ENCODE peak calls at places on chromosomes 13 and 19, in four cellular contexts. P, B, Z and D are unnamed samples.

GRCh38 chr13:33321686-33322473 is 36.3 kb upstream of the STARD13 start:
- DNase-seq in P (no peak), B (no peak), Z (no peak), D (no peak)

GRCh38 chr19:37933965-37934364 is 27.0 kb downstream of the SIPA1L3 start:
- DNase-seq in P (no peak), B (peak), Z (no peak), D (no peak)

GRCh38 chr13:49419292-49419691 is 24.6 kb downstream of the CAB39L start:
- DNase-seq in P (no peak), B (peak), Z (no peak), D (no peak)

GRCh38 chr19:17259118-17259780 is 5.3 kb downstream of the USHBP1 start:
- DNase-seq in B (no peak), P (no peak), Z (no peak), D (no peak)

GRCh38 chr13:44437356-44438233 is 64.0 kb downstream of the SERP2 start:
- DNase-seq in B (peak), Z (no peak), P (no peak), D (no peak)

GRCh38 chr19:40200352-40201099 is 9.3 kb downstream of the MAP3K10 start:
- DNase-seq in Z (no peak), B (no peak), P (peak), D (no peak)

GRCh38 chr13:73492811-73493210 is 434.0 kb downstream of the KLF5 start:
- DNase-seq in Z (no peak), P (no peak), B (no peak), D (no peak)

GRCh38 chr13:101946411-101946810 is 455.4 kb downstream of the FGF14 start:
- DNase-seq in B (no peak), P (no peak), Z (no peak), D (no peak)

GRCh38 chr19:10219678-10220077 is 11.5 kb downstream of the S1PR2 start:
- DNase-seq in P (no peak), B (peak), Z (peak), D (no peak)

GRCh38 chr13:113544071-113544891 is 40.3 kb upstream of the TFDP1 start:
- DNase-seq in B (peak), Z (no peak), P (no peak), D (peak)

GRCh38 chr19:44848036-44848804 is 2.1 kb downstream of the NECTIN2 start:
- DNase-seq in B (no peak), P (no peak), Z (no peak), D (peak)

GRCh38 chr19:58361900-58362271 is 665 bp downstream of the ZNF497 start:
- DNase-seq in Z (peak), B (peak), P (peak), D (peak)

GRCh38 chr19:4175669-4175931 is 6.8 kb downstream of the SIRT6 start:
- DNase-seq in B (no peak), Z (no peak), P (no peak), D (no peak)

DNA sequence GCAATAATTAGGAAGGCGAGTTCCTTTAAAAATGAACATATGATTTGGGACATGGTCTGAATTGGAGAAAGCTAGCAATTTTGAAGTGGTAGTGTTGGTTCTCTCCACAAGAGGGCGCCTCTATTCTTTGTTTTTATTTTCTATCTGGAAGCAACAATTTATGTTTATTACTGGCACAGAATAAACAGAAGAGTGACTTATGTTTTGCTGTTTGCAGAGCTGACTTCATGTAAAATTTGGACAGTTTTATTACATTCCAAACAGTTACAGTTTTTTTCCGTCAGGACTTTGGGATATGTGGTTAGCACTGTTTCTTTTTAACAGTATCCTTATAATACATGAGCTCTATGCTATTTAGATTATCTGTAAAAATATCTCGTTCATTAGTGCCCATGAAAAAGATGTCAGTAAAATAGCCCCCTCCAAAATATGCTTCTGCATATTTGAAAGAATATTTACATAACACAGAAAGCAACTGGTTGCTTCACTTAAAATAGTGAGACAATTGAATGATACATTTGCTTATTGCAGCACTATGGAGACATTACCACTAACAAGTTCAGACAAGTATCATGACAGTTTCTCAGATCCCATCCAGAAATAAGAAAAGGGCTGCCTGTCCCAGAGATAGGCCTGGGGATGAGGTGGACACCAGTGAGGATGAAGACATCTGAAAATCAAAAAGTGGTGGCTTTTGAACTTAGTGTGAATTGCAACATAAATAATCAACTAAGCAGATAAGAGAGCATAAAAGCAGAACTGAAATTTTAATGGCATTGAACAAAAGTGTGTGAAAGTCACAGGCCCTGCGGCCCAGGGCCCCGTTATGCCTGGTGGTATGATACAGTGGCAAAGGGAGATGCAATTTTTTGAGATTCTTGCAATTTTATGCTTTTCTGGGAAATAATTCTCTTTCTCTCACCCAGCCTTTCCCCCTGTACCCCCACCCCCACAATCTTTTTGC is 32.3 kb upstream of the FGF9 start:
- DNase-seq in B (no peak), Z (peak), P (no peak), D (peak)
- TF ChIP-seq ELF1 in B (no peak), Z (no peak), P (no peak), D (no peak)

DNA sequence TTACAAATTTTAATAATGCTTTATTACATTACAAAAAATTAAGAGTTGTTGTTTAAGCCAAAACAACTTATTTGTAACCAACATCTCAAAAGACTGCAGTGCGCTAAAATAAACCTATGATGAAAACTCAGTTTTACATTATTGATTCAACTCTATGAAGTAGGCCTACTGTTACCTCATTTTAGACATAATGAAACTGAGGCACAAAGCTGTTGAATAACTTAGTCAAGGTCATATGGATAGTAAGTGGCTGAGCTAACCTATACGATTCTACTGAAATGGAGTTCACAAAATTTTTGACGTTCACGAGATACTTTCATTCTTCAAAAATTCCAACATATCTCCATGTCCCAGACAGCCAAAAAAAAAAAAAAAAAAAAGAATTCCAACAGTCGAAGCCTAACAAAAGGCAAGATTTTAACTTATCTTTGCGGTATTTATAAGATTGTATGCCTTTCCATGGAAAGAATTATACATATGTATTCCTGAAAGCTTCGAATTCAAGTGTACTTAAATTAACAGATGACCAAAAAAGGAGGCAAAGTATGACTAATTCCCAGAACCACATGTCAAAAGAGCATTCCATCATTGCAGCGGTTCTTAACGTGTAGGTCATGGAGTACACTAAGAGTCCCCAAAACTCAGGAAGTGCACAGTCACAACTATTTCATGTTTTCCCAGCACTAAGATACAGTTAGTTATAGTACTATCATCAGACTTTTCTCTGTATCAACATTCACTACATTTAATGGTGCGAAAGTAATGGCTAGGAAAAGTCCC is 69.4 kb downstream of the PSPC1 start:
- DNase-seq in B (no peak), Z (no peak), P (no peak), D (no peak)
- TF ChIP-seq ELF1 in B (no peak), Z (no peak), P (no peak), D (no peak)

DNA sequence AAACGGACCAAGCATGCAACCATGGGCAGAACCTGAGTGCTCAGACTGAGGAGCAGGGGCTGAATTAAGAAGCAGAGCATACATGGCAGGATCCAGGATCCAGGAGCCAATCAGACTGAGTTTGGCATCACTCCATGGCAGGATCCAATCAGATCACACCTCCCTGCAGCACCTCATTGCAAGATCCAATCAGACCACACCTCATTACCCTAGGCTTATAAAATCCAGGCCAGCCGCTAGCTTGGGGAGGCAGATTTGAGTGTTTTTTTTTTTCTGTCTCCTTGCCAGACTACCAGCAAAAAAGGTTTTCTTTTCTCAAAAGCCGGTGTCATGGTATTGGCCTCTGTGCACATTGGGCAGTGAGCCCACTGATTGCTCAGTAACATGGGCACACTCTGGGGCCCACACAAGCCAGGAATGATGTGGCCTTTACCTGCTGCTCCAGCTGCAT is 127.9 kb upstream of the GJB6 start:
- DNase-seq in P (no peak), Z (no peak), B (no peak), D (no peak)
- TF ChIP-seq ELF1 in P (no peak), Z (no peak), B (no peak), D (no peak)

GRCh38 chr19:28960986-28961705 is 251.8 kb downstream of the UQCRFS1 start:
- DNase-seq in Z (no peak), P (no peak), B (no peak), D (no peak)

GRCh38 chr19:28963481-28964245 is 249.3 kb downstream of the UQCRFS1 start:
- DNase-seq in Z (no peak), B (no peak), P (no peak), D (no peak)

GRCh38 chr19:28964500-28964899 is 248.5 kb downstream of the UQCRFS1 start:
- DNase-seq in P (no peak), Z (no peak), B (no peak), D (no peak)

GRCh38 chr19:28960586-28960985 is 252.4 kb downstream of the UQCRFS1 start:
- DNase-seq in Z (no peak), B (no peak), P (no peak), D (no peak)

DNA sequence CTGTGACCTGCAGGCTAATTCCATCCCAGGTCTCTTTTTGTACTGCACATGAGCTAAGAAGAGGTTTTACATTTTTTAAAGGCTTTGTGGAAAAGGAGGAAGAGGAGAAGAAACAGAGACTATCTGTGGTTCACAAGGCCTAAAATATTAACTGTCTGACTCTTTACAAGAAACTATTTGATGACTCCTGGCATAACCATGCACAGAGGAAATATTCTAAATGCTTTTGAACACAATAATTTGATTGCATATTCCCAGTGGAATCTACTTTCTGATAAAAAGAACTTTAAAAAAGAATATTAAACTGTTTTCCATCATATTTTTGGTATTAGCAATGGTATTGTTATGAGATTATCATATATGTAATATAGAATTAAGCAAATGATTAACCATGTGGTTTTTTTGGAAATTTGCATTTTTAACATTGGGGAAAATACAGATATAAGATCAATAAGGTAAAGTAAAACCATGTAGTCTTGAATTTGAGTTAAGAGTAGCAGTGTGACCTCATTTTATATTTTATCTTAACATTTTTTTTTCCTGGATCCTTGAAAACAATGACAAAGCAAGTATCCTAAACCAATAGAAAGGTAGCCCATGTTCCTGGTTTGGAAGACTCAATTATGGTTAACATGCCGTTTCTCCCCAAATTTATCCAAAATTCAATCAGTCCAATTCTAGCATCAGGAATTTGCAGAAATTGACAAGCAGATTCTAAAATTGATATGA is 251.0 kb downstream of the UQCRFS1 start:
- DNase-seq in P (no peak), Z (no peak), B (no peak), D (no peak)
- TF ChIP-seq ELF1 in P (no peak), Z (no peak), B (no peak), D (no peak)

GRCh38 chr13:62510906-62511655 is 1095.4 kb upstream of the PCDH20 start:
- DNase-seq in P (no peak), B (no peak), Z (no peak), D (no peak)

DNA sequence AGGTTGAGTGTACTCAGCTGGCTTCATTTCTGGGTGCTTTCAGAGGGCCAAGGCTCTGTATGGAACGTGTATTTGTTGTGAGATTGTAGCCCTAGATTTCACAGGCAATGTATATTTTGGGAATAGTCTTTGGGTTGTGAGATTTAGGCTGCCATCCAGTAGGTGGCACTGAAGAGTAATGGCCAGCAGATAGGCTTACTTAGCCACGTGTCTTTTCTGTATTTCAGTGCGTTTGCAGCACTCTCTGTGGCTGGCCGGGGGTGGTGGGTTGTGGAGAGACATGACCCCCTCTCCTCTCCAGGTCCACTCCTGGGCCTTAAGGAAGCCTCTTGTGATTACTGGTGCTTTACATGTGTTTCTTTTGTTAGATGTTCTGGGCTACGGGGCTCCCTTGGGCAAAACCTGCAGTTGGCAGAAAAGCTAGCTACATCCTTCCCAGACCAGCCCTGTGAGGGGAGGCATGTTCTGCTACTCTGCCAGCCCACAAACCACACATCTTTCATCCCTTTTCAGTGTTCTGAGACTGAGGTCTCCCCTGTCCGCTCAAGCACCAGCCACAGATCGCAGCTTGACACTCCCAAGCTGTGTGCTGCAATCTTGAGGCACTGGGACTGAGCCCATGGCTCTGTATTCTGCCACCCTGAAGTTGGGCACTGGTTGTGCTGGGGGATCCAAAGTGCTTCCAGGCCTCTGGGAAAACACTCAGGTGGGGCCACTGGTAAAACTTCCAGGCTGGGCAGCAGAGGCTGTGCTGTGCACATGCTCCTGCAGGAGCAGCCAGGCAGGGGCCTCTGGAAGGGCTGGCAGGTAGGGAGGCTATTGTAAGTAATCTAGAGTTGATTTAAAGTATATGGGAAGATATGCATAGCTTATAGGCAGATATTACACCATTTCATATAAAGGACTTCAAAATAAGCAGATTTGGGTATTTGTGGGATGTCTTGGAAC is 1096.8 kb upstream of the PCDH20 start:
- DNase-seq in Z (no peak), P (peak), B (peak), D (peak)
- TF ChIP-seq ELF1 in Z (no peak), P (no peak), B (no peak), D (no peak)

GRCh38 chr19:6233051-6233826 is 46.5 kb downstream of the MLLT1 start:
- DNase-seq in P (no peak), B (no peak), Z (no peak), D (no peak)
- TF ChIP-seq ELF1 in P (no peak), B (no peak), Z (no peak), D (no peak)

GRCh38 chr13:88948501-88948900 is 1277.3 kb downstream of the SLITRK5 start:
- DNase-seq in P (no peak), Z (no peak), B (no peak), D (no peak)
- TF ChIP-seq ELF1 in P (no peak), Z (no peak), B (no peak), D (no peak)

GRCh38 chr19:31066385-31066784 is 282.9 kb downstream of the TSHZ3 start:
- DNase-seq in P (no peak), B (no peak), Z (no peak), D (no peak)
- TF ChIP-seq ELF1 in P (no peak), B (no peak), Z (no peak), D (no peak)

DNA sequence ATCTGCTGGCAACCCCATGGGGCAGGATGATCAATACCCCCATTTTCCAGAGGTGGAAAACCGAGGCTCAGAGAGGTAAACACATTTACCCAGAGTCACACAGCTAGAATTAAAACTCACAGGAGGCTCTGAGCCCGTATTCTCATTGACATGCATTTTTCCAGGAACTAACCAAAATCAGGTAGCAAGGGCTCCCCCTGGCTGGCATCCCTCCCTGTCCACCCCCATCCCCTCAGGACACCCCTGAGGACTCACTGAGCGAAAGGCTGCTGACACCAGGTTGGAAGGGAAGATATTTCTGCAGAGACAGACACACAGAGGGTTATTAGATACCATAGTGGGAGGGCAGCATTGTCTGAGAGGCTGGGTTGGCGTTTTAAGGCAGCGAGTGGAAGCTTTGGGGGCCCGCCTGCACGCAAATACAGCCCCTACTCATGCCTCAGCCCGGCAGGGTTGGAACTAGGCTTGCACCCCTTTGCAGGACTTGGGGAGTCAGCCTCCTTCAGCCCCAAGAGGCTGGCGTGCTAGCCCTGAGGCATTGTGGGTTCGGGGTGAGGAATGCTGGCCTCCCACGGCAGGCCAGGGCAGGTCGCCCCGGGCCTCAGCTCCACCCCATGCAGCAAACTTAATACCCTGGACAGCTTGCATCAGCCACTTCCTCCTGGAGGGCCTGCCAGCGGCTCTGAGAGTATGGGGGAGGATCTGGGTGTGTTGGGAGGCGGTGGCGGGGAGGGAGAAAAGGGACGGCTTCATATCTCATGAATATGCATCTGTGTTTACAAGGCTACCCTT is 3.9 kb downstream of the SLC1A5 start:
- DNase-seq in B (peak), Z (peak), P (peak), D (peak)
- TF ChIP-seq ELF1 in B (peak), Z (peak), P (no peak), D (no peak)